ENCODE peak calls at places on chromosomes 7 and 10, in seven cellular contexts. A is WTC11, Q is H1, Z is tibial artery, M is mammary epithelial cell, P is AG10803, F is astrocyte of the cerebellum. V is an unnamed sample.
A peak's percentile ranks its signal among the peaks of the same experiment; 100 is the strongest.

GRCh38 chr10:99758241-99758891 is 24.1 kb upstream of the ABCC2 start:
- DNase-seq in Z (no peak), Q (no peak), F (no peak), A (no peak), P (peak; percentile 57), M (no peak), V (no peak)

GRCh38 chr7:65390588-65390987 is 16.9 kb downstream of the ZNF92 start:
- DNase-seq in Z (no peak), Q (no peak), F (no peak), P (no peak), M (no peak), A (no peak), V (no peak)

GRCh38 chr10:2980791-2981360 is 86.5 kb upstream of the PFKP start:
- DNase-seq in Z (no peak), P (peak; percentile 74), F (no peak), M (peak; percentile 70), A (no peak), Q (no peak), V (no peak)

GRCh38 chr7:66114743-66115727 is at the start of gene CRCP:
- DNase-seq in M (peak; percentile 75), Q (peak; percentile 86), A (peak; percentile 73), P (peak; percentile 69), Z (peak; percentile 88), F (peak; percentile 48), V (peak; percentile 79)

GRCh38 chr7:136877509-136877908 is 9.1 kb downstream of the CHRM2 start:
- DNase-seq in F (no peak), Z (no peak), A (no peak), P (no peak), M (no peak), Q (no peak), V (no peak)

GRCh38 chr10:116108106-116108505 is 164.9 kb downstream of the GFRA1 start:
- DNase-seq in A (no peak), Q (no peak), F (no peak), Z (no peak), M (no peak), P (no peak), V (no peak)

GRCh38 chr7:92135100-92135429 is 788 bp upstream of the CYP51A1 start:
- DNase-seq in Q (no peak), A (no peak), P (peak; percentile 8), Z (no peak), F (peak; percentile 3), M (no peak), V (peak; percentile 38)

GRCh38 chr7:7517661-7518236 is 17.9 kb downstream of the COL28A1 start:
- DNase-seq in F (no peak), A (no peak), Z (no peak), M (no peak), P (peak; percentile 26), Q (no peak), V (no peak)

DNA sequence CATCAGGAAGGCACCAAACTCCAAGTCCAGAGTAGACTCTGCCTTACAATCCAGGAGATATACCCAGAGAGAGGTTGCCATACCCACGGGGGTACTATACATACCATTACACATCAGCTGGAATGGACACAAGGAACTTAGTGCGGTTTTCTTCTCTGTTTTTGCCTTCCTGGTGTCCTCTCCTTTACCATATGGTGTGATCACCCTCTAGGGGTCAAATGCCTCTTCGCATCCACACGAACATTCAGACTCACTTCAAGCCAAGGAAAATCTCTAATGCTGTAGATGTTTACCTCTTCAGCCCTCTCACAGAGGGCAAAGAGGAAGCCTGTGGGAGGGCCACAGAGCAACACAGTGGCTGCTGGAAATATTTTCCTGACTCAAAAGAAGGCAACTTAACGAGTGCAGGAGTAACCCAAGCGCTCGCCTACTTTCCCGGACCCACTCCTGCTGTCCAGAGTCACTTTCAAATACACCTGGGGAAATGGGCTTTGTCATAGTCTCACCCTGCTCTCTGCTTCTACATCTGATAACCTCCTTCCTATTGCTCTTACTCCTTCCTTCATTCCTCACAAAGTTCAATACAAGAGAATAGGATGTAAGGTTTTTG is 220.7 kb downstream of the C7orf25 start:
- DNase-seq in M (peak; percentile 57), Z (no peak), A (peak; percentile 32), P (peak; percentile 71), Q (peak; percentile 52), F (peak; percentile 52), V (peak; percentile 33)
- TF ChIP-seq CTCF in M (peak; percentile 83), Z (peak; percentile 53), A (peak; percentile 38), P (peak; percentile 78), Q (peak; percentile 65), F (peak; percentile 71), V (peak; percentile 71)

GRCh38 chr10:110900983-110901382 is 18.0 kb downstream of the BBIP1 start:
- DNase-seq in Q (no peak), A (no peak), F (no peak), M (no peak), Z (no peak), P (no peak), V (no peak)
- TF ChIP-seq CTCF in Q (no peak), A (no peak), F (no peak), M (no peak), Z (no peak), P (no peak), V (no peak)

GRCh38 chr10:94042001-94042813 is 48.5 kb downstream of the PLCE1 start:
- DNase-seq in A (no peak), P (peak; percentile 85), Q (no peak), Z (no peak), M (peak; percentile 23), F (peak; percentile 40), V (no peak)
- TF ChIP-seq CTCF in A (no peak), P (peak; percentile 56), Q (no peak), Z (no peak), M (peak; percentile 12), F (peak; percentile 44), V (no peak)

DNA sequence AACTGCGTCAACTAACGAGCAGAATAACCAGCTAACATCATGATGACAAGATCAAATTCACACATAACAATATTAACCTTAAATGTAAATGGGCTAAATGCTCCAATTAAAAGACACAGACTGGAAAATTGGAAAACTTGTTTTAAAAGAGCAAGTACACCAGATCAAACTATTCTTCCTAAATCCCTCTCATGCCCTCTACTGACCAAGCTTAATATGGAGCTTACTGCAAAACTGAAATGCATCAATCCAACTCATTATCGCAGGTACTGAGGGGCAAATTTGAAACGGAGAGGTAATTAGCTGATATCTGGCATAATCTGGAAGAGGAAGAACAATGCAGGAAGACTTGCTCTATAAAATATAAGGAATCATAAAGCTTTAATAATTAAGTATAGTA is 1223.8 kb downstream of the NXPH1 start:
- DNase-seq in Q (no peak), F (no peak), P (no peak), Z (no peak), M (no peak), A (no peak), V (no peak)
- TF ChIP-seq CTCF in Q (peak; percentile 10), F (peak; percentile 41), P (no peak), Z (no peak), M (no peak), A (no peak), V (no peak)

GRCh38 chr7:50793115-50793946 is 10.6 kb upstream of the GRB10 start:
- DNase-seq in M (no peak), F (no peak), P (peak; percentile 56), A (peak; percentile 65), Q (peak; percentile 64), Z (peak; percentile 83), V (peak; percentile 68)
- TF ChIP-seq CTCF in M (no peak), F (no peak), P (no peak), A (no peak), Q (no peak), Z (no peak), V (no peak)

GRCh38 chr7:144784943-144785342 is 50.9 kb downstream of the TPK1 start:
- DNase-seq in A (no peak), F (no peak), Q (no peak), P (no peak), M (no peak), Z (peak; percentile 73), V (no peak)

GRCh38 chr7:144785491-144785890 is 50.4 kb downstream of the TPK1 start:
- DNase-seq in Q (no peak), A (no peak), Z (no peak), F (no peak), M (no peak), P (no peak), V (no peak)

GRCh38 chr7:144786522-144786921 is 49.3 kb downstream of the TPK1 start:
- DNase-seq in A (no peak), P (no peak), M (no peak), F (no peak), Q (no peak), Z (no peak), V (no peak)

GRCh38 chr7:144786079-144786478 is 49.8 kb downstream of the TPK1 start:
- DNase-seq in P (no peak), Q (no peak), M (no peak), A (no peak), F (no peak), Z (no peak), V (no peak)

DNA sequence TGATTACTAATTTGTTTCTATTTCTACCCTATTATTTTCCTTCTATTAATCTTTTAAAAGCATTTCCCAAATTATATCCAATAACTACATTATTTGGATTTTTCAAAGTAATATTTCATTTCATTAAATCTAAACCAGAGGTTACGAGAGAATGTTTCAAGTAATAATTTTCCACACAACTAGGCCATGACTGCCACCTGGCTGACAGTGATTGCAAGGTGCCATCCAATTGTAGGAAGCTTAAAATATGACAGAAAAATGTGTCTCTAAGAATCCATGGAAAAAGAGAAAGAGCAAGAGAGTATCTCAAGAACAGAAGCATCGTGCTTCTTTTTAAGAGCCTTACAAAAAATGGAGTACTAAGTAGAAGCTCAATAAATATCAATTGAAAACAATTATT is 48.7 kb downstream of the TPK1 start:
- DNase-seq in Q (no peak), Z (no peak), F (no peak), A (no peak), M (no peak), P (no peak), V (no peak)
- TF ChIP-seq CTCF in Q (peak; percentile 47), Z (no peak), F (no peak), A (no peak), M (peak; percentile 29), P (no peak), V (no peak)